ENCODE peak calls at places on chromosomes 4 and X, in seven cellular contexts. One of them, this sample, is unnamed. For H3K4me1, the result is how much of the 10 kb centered on the place peaks cover.

GRCh38 chrX:55026143-55026542 is 4.6 kb downstream of the ALAS2 start:
- DNase-seq in sigmoid colon: no peak
- DNase-seq in CD8-positive, alpha-beta T cell: no peak
- DNase-seq in psoas muscle: no peak
- DNase-seq in left ventricle myocardium inferior: no peak
- DNase-seq in right lobe of liver: no peak
- DNase-seq in fibroblast of lung: peak
- DNase-seq in this sample: no peak

GRCh38 chr4:78937837-78938236 is 1.4 kb downstream of the PAQR3 start:
- DNase-seq in sigmoid colon: no peak
- DNase-seq in CD8-positive, alpha-beta T cell: no peak
- DNase-seq in psoas muscle: no peak
- DNase-seq in left ventricle myocardium inferior: no peak
- DNase-seq in right lobe of liver: no peak
- DNase-seq in fibroblast of lung: peak
- DNase-seq in this sample: no peak

GRCh38 chrX:63506320-63506719 is 155.2 kb upstream of the SPIN4 start:
- DNase-seq in sigmoid colon: no peak
- DNase-seq in CD8-positive, alpha-beta T cell: no peak
- DNase-seq in psoas muscle: no peak
- DNase-seq in left ventricle myocardium inferior: no peak
- DNase-seq in right lobe of liver: no peak
- DNase-seq in fibroblast of lung: peak
- DNase-seq in this sample: no peak

GRCh38 chr4:170990989-170991589 is 822.1 kb upstream of the GALNTL6 start:
- DNase-seq in sigmoid colon: no peak
- DNase-seq in CD8-positive, alpha-beta T cell: no peak
- DNase-seq in psoas muscle: no peak
- DNase-seq in left ventricle myocardium inferior: no peak
- DNase-seq in right lobe of liver: no peak
- DNase-seq in fibroblast of lung: no peak
- DNase-seq in this sample: no peak

GRCh38 chrX:123917069-123917468 is 44.4 kb upstream of the STAG2 start:
- DNase-seq in sigmoid colon: no peak
- DNase-seq in CD8-positive, alpha-beta T cell: no peak
- DNase-seq in psoas muscle: no peak
- DNase-seq in left ventricle myocardium inferior: no peak
- DNase-seq in right lobe of liver: no peak
- DNase-seq in fibroblast of lung: no peak
- DNase-seq in this sample: no peak

GRCh38 chr4:55838356-55838755 is 15.1 kb upstream of the EXOC1 start:
- DNase-seq in sigmoid colon: no peak
- DNase-seq in CD8-positive, alpha-beta T cell: no peak
- DNase-seq in psoas muscle: no peak
- DNase-seq in left ventricle myocardium inferior: no peak
- DNase-seq in right lobe of liver: no peak
- DNase-seq in fibroblast of lung: peak
- DNase-seq in this sample: no peak

GRCh38 chr4:10590896-10591295 is 93.7 kb downstream of the CLNK start:
- DNase-seq in sigmoid colon: no peak
- DNase-seq in CD8-positive, alpha-beta T cell: no peak
- DNase-seq in psoas muscle: no peak
- DNase-seq in left ventricle myocardium inferior: no peak
- DNase-seq in right lobe of liver: no peak
- DNase-seq in fibroblast of lung: peak
- DNase-seq in this sample: no peak

GRCh38 chrX:115260330-115260729 is 26.4 kb upstream of the LRCH2 start:
- DNase-seq in sigmoid colon: no peak
- DNase-seq in CD8-positive, alpha-beta T cell: no peak
- DNase-seq in psoas muscle: no peak
- DNase-seq in left ventricle myocardium inferior: no peak
- DNase-seq in right lobe of liver: no peak
- DNase-seq in fibroblast of lung: peak
- DNase-seq in this sample: no peak

GRCh38 chr4:35556387-35556786 is 687.9 kb downstream of the ARAP2 start:
- DNase-seq in sigmoid colon: no peak
- DNase-seq in CD8-positive, alpha-beta T cell: no peak
- DNase-seq in psoas muscle: no peak
- DNase-seq in left ventricle myocardium inferior: no peak
- DNase-seq in right lobe of liver: no peak
- DNase-seq in fibroblast of lung: no peak
- DNase-seq in this sample: no peak

GRCh38 chrX:133884430-133885394 is 100.7 kb downstream of the GPC3 start:
- DNase-seq in sigmoid colon: no peak
- DNase-seq in CD8-positive, alpha-beta T cell: no peak
- DNase-seq in psoas muscle: no peak
- DNase-seq in left ventricle myocardium inferior: no peak
- DNase-seq in right lobe of liver: no peak
- DNase-seq in fibroblast of lung: no peak
- DNase-seq in this sample: no peak

GRCh38 chrX:43655151-43655676 is 885 bp upstream of the MAOA start:
- DNase-seq in sigmoid colon: peak
- DNase-seq in CD8-positive, alpha-beta T cell: peak
- DNase-seq in psoas muscle: peak
- DNase-seq in left ventricle myocardium inferior: peak
- DNase-seq in right lobe of liver: peak
- DNase-seq in fibroblast of lung: peak
- DNase-seq in this sample: peak

GRCh38 chr4:88747351-88747750 is 49.7 kb upstream of the NAP1L5 start:
- DNase-seq in sigmoid colon: no peak
- DNase-seq in CD8-positive, alpha-beta T cell: no peak
- DNase-seq in psoas muscle: no peak
- DNase-seq in left ventricle myocardium inferior: no peak
- DNase-seq in right lobe of liver: no peak
- DNase-seq in fibroblast of lung: no peak
- DNase-seq in this sample: no peak

GRCh38 chrX:136221851-136222513 is 29.2 kb downstream of the MAP7D3 start:
- DNase-seq in sigmoid colon: no peak
- DNase-seq in CD8-positive, alpha-beta T cell: no peak
- DNase-seq in psoas muscle: no peak
- DNase-seq in left ventricle myocardium inferior: no peak
- DNase-seq in right lobe of liver: no peak
- DNase-seq in fibroblast of lung: peak
- DNase-seq in this sample: no peak

GRCh38 chrX:3788494-3789233 is 75.2 kb upstream of the PRKX start:
- DNase-seq in sigmoid colon: no peak
- DNase-seq in CD8-positive, alpha-beta T cell: peak
- DNase-seq in psoas muscle: no peak
- DNase-seq in left ventricle myocardium inferior: no peak
- DNase-seq in right lobe of liver: no peak
- DNase-seq in fibroblast of lung: no peak
- DNase-seq in this sample: no peak

GRCh38 chrX:53440631-53441517 is 6.7 kb upstream of the HSD17B10 start:
- DNase-seq in sigmoid colon: peak
- DNase-seq in CD8-positive, alpha-beta T cell: no peak
- DNase-seq in psoas muscle: peak
- DNase-seq in left ventricle myocardium inferior: peak
- DNase-seq in right lobe of liver: peak
- DNase-seq in fibroblast of lung: peak
- DNase-seq in this sample: peak

GRCh38 chrX:27863813-27864212 is 56.0 kb downstream of the MAGEB10 start:
- DNase-seq in sigmoid colon: no peak
- DNase-seq in CD8-positive, alpha-beta T cell: no peak
- DNase-seq in psoas muscle: no peak
- DNase-seq in left ventricle myocardium inferior: no peak
- DNase-seq in right lobe of liver: no peak
- DNase-seq in fibroblast of lung: no peak
- DNase-seq in this sample: no peak

DNA sequence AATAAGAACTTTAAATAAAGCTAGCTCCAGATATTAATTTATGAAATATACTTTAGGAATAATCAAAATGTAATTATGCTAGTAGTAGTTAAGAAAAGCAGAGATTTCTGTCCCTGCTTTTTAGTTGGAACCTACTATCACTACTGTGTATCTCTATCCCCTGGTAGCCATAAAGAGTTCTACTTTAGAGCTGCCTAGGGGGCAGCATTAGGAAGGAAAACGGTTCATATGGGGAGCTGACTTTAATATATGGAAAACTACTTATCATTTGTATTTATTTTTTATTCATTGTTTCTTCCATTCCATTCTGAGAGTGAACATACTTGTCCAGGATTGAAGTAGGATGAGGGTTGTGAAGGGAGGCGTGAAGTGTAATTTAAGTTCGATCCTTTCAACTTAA is 40.9 kb downstream of the CPEB2 start:
- DNase-seq in sigmoid colon: no peak
- DNase-seq in CD8-positive, alpha-beta T cell: no peak
- DNase-seq in psoas muscle: no peak
- DNase-seq in left ventricle myocardium inferior: no peak
- DNase-seq in right lobe of liver: no peak
- DNase-seq in fibroblast of lung: no peak
- DNase-seq in this sample: no peak
- TF ChIP-seq CTCF in sigmoid colon: no peak
- TF ChIP-seq CTCF in CD8-positive, alpha-beta T cell: no peak
- TF ChIP-seq CTCF in psoas muscle: no peak
- TF ChIP-seq CTCF in left ventricle myocardium inferior: no peak
- TF ChIP-seq CTCF in right lobe of liver: peak
- TF ChIP-seq CTCF in fibroblast of lung: no peak
- TF ChIP-seq CTCF in this sample: no peak

GRCh38 chr4:174559894-174560293 is 37.6 kb upstream of the HPGD start:
- DNase-seq in sigmoid colon: no peak
- DNase-seq in CD8-positive, alpha-beta T cell: no peak
- DNase-seq in psoas muscle: no peak
- DNase-seq in left ventricle myocardium inferior: no peak
- DNase-seq in right lobe of liver: no peak
- DNase-seq in fibroblast of lung: no peak
- DNase-seq in this sample: no peak

GRCh38 chr4:174561556-174561955 is 39.3 kb upstream of the HPGD start:
- DNase-seq in sigmoid colon: no peak
- DNase-seq in CD8-positive, alpha-beta T cell: no peak
- DNase-seq in psoas muscle: no peak
- DNase-seq in left ventricle myocardium inferior: no peak
- DNase-seq in right lobe of liver: no peak
- DNase-seq in fibroblast of lung: no peak
- DNase-seq in this sample: no peak

GRCh38 chr4:174563399-174563798 is 41.1 kb upstream of the HPGD start:
- DNase-seq in sigmoid colon: no peak
- DNase-seq in CD8-positive, alpha-beta T cell: no peak
- DNase-seq in psoas muscle: no peak
- DNase-seq in left ventricle myocardium inferior: no peak
- DNase-seq in right lobe of liver: no peak
- DNase-seq in fibroblast of lung: no peak
- DNase-seq in this sample: no peak

DNA sequence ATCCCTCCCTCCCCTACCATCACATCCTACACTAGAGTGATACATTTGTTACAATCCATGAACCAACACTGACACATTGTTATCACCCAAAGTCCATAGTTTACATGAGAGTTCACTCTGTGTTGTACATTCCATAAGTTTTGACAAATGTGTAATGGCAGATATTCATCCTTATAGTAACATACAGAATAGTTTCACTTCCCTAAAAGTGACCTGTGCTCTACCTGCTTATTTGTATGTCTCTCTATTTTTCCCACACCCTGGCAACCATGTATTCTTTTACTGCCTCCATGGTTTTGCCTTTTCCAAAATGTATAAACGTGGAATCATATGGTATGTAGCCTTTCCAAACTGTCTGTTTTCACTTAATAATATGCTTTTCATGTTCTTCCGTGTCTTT is 42.2 kb upstream of the HPGD start:
- DNase-seq in sigmoid colon: no peak
- DNase-seq in CD8-positive, alpha-beta T cell: no peak
- DNase-seq in psoas muscle: no peak
- DNase-seq in left ventricle myocardium inferior: no peak
- DNase-seq in right lobe of liver: no peak
- DNase-seq in fibroblast of lung: no peak
- DNase-seq in this sample: no peak
- H3K4me1 ChIP-seq in sigmoid colon: under half
- H3K4me1 ChIP-seq in CD8-positive, alpha-beta T cell: under half
- H3K4me1 ChIP-seq in psoas muscle: under half
- H3K4me1 ChIP-seq in left ventricle myocardium inferior: under half
- H3K4me1 ChIP-seq in right lobe of liver: under half
- H3K4me1 ChIP-seq in fibroblast of lung: under half
- H3K4me1 ChIP-seq in this sample: under half

GRCh38 chr4:828641-829271 is 2.8 kb upstream of the CPLX1 start:
- DNase-seq in sigmoid colon: peak
- DNase-seq in CD8-positive, alpha-beta T cell: no peak
- DNase-seq in psoas muscle: peak
- DNase-seq in left ventricle myocardium inferior: peak
- DNase-seq in right lobe of liver: peak
- DNase-seq in fibroblast of lung: no peak
- DNase-seq in this sample: peak
- TF ChIP-seq CTCF in sigmoid colon: no peak
- TF ChIP-seq CTCF in CD8-positive, alpha-beta T cell: no peak
- TF ChIP-seq CTCF in psoas muscle: no peak
- TF ChIP-seq CTCF in left ventricle myocardium inferior: no peak
- TF ChIP-seq CTCF in right lobe of liver: no peak
- TF ChIP-seq CTCF in fibroblast of lung: no peak
- TF ChIP-seq CTCF in this sample: no peak

GRCh38 chr4:4338632-4339031 is 48.3 kb upstream of the NSG1 start:
- DNase-seq in sigmoid colon: no peak
- DNase-seq in CD8-positive, alpha-beta T cell: no peak
- DNase-seq in psoas muscle: no peak
- DNase-seq in left ventricle myocardium inferior: no peak
- DNase-seq in right lobe of liver: no peak
- DNase-seq in fibroblast of lung: no peak
- DNase-seq in this sample: no peak

GRCh38 chr4:4344915-4345527 is 41.9 kb upstream of the NSG1 start:
- DNase-seq in sigmoid colon: no peak
- DNase-seq in CD8-positive, alpha-beta T cell: no peak
- DNase-seq in psoas muscle: no peak
- DNase-seq in left ventricle myocardium inferior: no peak
- DNase-seq in right lobe of liver: no peak
- DNase-seq in fibroblast of lung: no peak
- DNase-seq in this sample: no peak

GRCh38 chr4:4339504-4340085 is 47.3 kb upstream of the NSG1 start:
- DNase-seq in sigmoid colon: no peak
- DNase-seq in CD8-positive, alpha-beta T cell: no peak
- DNase-seq in psoas muscle: no peak
- DNase-seq in left ventricle myocardium inferior: no peak
- DNase-seq in right lobe of liver: no peak
- DNase-seq in fibroblast of lung: no peak
- DNase-seq in this sample: no peak

GRCh38 chr4:4343038-4343437 is 43.9 kb upstream of the NSG1 start:
- DNase-seq in sigmoid colon: no peak
- DNase-seq in CD8-positive, alpha-beta T cell: no peak
- DNase-seq in psoas muscle: no peak
- DNase-seq in left ventricle myocardium inferior: no peak
- DNase-seq in right lobe of liver: no peak
- DNase-seq in fibroblast of lung: no peak
- DNase-seq in this sample: no peak

DNA sequence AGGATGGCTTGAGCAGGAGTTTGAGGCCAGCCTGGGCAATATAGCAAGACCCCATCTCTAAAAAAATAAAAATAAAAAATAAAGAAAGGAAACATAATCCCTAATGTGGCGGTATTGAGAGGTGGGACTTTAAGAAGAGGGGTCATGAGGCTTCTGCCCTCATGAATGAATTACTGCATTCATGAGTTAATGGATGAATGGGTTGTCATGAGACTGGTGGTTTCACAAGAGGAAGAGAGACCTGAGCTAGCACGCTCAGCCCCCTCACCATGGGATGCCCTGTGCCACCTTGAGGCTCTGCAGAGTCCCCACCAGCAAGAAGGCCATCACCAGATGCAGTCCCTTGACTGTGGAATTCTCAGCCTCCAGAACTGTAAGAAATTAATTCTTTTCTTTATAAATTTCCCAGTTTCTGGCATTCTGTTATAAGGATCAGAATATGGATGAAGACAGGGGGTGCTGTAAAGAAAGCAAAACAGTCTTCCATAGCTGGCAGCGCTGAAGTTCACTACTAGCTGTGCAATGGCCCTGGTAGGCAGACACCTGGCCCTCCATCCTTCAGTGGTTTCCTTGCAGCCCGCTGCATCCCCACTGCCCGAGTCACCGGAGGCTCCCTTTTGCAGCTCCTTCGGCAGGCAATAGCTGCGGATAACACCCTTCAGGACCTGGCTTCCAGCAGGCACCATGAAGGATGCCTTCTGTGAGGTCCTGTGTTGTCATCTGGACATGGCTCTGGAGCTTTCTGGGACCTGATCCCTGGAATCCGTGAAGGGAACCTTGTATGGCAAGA is 44.8 kb upstream of the NSG1 start:
- DNase-seq in sigmoid colon: no peak
- DNase-seq in CD8-positive, alpha-beta T cell: no peak
- DNase-seq in psoas muscle: no peak
- DNase-seq in left ventricle myocardium inferior: no peak
- DNase-seq in right lobe of liver: no peak
- DNase-seq in fibroblast of lung: no peak
- DNase-seq in this sample: no peak
- H3K4me1 ChIP-seq in sigmoid colon: under half
- H3K4me1 ChIP-seq in CD8-positive, alpha-beta T cell: under half
- H3K4me1 ChIP-seq in psoas muscle: under half
- H3K4me1 ChIP-seq in left ventricle myocardium inferior: under half
- H3K4me1 ChIP-seq in right lobe of liver: under half
- H3K4me1 ChIP-seq in fibroblast of lung: under half
- H3K4me1 ChIP-seq in this sample: under half

This sample was measured in kidney.